ENCODE peak calls at places on chromosomes 1 and 21, in five cellular contexts. H is SK-N-SH, D is K562, N is H1, G is HepG2. A is an unnamed sample.

GRCh38 chr1:113519561-113519960 is 129.2 kb downstream of the MAGI3 start:
- DNase-seq in G (peak), N (no peak), D (no peak), H (no peak), A (no peak)

GRCh38 chr1:218344814-218345672 is at the start of gene TGFB2:
- DNase-seq in H (no peak), D (peak), N (no peak), G (no peak), A (no peak)

GRCh38 chr1:205523891-205524793 is 19.7 kb downstream of the CDK18 start:
- DNase-seq in H (peak), N (peak), D (peak), G (peak), A (peak)

GRCh38 chr1:89826594-89826993 is 5.8 kb downstream of the LRRC8D start:
- DNase-seq in H (no peak), G (peak), N (no peak), D (no peak), A (no peak)

GRCh38 chr1:9680828-9681227 is 29.3 kb downstream of the PIK3CD start:
- DNase-seq in G (no peak), H (no peak), N (no peak), D (no peak), A (no peak)

GRCh38 chr1:58812926-58813325 is 29.1 kb upstream of the JUN start:
- DNase-seq in D (no peak), G (no peak), H (no peak), N (no peak), A (no peak)

GRCh38 chr1:65165269-65166002 is 17.4 kb downstream of the AK4 start:
- DNase-seq in N (no peak), D (peak), H (no peak), G (no peak), A (no peak)

GRCh38 chr1:14661220-14661619 is 62.7 kb downstream of the KAZN start:
- DNase-seq in G (no peak), N (no peak), D (no peak), H (no peak), A (no peak)

GRCh38 chr1:29383972-29384371 is 147.7 kb downstream of the PTPRU start:
- DNase-seq in G (no peak), H (no peak), N (no peak), D (no peak), A (peak)

GRCh38 chr1:28737245-28738137 is 751 bp downstream of the YTHDF2 start:
- DNase-seq in N (peak), H (peak), D (peak), G (peak), A (peak)

GRCh38 chr21:36891123-36891522 is 75.3 kb downstream of the HLCS start:
- DNase-seq in N (no peak), G (no peak), D (no peak), H (no peak), A (no peak)

GRCh38 chr21:31282095-31282709 is 61.9 kb downstream of the TIAM1 start:
- DNase-seq in N (no peak), D (peak), H (no peak), G (no peak), A (no peak)

GRCh38 chr1:17837631-17838030 is 82.5 kb downstream of the ACTL8 start:
- DNase-seq in H (no peak), D (no peak), N (no peak), G (no peak), A (no peak)

GRCh38 chr1:40314721-40315238 is 2.3 kb downstream of the COL9A2 start:
- DNase-seq in G (peak), N (no peak), D (no peak), H (no peak), A (no peak)

GRCh38 chr1:10755977-10756521 is 40.4 kb downstream of the CASZ1 start:
- DNase-seq in G (no peak), D (peak), N (no peak), H (peak), A (no peak)

GRCh38 chr21:42684109-42684916 is 30.9 kb downstream of the PDE9A start:
- DNase-seq in D (no peak), G (no peak), H (no peak), N (no peak), A (no peak)

GRCh38 chr1:86154581-86155060 is 2.0 kb downstream of the COL24A1 start:
- DNase-seq in H (peak), N (peak), D (no peak), G (no peak), A (no peak)

GRCh38 chr21:34179204-34179935 is 106.0 kb downstream of the MRPS6 start:
- DNase-seq in H (no peak), D (no peak), G (no peak), N (no peak), A (peak)

GRCh38 chr1:63721531-63722189 is 52.2 kb upstream of the ROR1 start:
- DNase-seq in D (no peak), G (no peak), N (no peak), H (peak), A (no peak)

GRCh38 chr21:44485254-44485793 is 30.0 kb downstream of the LRRC3 start:
- DNase-seq in D (peak), G (no peak), H (peak), N (peak), A (no peak)

GRCh38 chr1:78603206-78603605 is 17.0 kb upstream of the IFI44L start:
- DNase-seq in G (no peak), H (no peak), D (no peak), N (no peak), A (no peak)

GRCh38 chr1:8014381-8014988 is 11.6 kb downstream of the ERRFI1 start:
- DNase-seq in H (no peak), D (no peak), G (no peak), N (no peak), A (no peak)

GRCh38 chr1:118767971-118768370 is 220.2 kb downstream of the TBX15 start:
- DNase-seq in D (no peak), N (no peak), H (no peak), G (no peak), A (no peak)

GRCh38 chr1:206635983-206636354 is 633 bp downstream of the DYRK3 start:
- DNase-seq in H (no peak), N (no peak), G (no peak), D (no peak), A (no peak)

GRCh38 chr1:155071701-155072100 is 6.9 kb upstream of the EFNA3 start:
- DNase-seq in G (no peak), H (peak), N (peak), D (no peak), A (no peak)
- H3K4me3 ChIP-seq in G (peak), H (no peak), N (peak), D (no peak), A (no peak)

DNA sequence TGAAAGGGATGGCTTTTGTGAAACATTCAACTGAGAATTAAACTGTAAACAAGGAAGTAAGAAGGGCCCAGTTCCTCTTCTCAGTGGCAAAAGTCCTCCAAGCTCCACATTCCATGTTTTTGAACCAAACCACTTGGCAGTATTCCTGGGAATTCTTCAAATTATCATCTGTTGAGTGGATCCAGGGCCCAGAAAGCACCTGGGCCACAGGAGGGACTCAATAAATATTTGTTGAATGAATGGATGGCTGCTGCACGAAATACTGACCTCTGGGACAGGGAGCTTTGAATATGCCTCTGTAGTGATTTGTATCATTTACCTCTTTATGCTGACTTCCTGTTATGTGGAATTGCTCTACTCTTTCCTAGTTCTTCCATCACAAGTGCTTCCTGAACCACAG is 4.7 kb downstream of the SLC35F3 start:
- DNase-seq in D (no peak), G (peak), H (no peak), N (no peak), A (no peak)
- TF ChIP-seq YY1 in D (no peak), G (no peak), H (no peak), N (no peak), A (no peak)

GRCh38 chr1:185154912-185155513 is 1.7 kb downstream of the TRMT1L start:
- DNase-seq in N (no peak), G (no peak), D (peak), H (no peak), A (no peak)
- H3K4me3 ChIP-seq in N (no peak), G (peak), D (peak), H (peak), A (no peak)

DNA sequence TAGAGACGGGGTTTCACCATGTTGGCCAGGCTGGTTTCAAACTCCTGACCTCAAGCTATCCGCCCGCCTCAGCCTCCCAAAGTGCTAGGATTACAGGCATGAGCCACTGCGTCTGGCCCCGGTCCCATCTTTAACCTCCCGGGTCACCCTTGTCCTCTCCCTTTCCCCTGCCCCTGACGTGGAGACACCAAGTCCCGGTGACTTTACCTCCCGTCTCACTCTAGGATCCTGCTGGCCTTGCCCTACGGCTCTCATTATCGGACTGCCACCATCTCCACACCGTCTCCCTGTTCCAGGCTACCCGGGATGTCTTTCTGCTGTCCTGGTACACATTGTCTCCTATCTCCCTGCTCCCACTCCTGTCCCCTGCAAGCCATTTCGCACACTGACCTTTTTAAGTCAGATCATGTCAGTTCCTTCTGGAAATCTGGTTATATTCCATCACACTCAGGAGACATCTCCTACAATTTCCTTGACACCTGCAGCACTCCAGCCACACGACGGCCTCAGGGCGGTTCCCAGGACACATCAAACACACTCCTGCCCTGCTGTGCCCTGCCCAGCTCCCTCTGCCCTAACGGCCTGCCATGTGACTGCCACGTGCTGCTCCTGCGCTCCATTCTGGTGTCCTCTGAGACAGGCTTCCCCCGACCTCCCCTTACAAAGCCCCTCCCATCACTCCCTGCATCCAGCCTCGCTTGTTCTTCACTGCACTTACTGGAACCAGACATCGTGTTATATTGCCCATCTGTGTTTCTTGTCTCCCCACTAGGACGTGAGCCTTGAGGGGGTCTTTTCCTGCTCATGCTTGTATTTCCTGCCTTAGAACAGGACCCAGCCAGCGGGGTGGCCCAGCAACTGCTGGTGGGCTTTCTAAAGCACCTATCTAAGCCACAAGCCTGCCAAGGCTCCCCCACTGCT is 32.7 kb downstream of the TTC39A start:
- DNase-seq in N (no peak), G (no peak), D (no peak), H (no peak), A (no peak)
- TF ChIP-seq YY1 in N (no peak), G (no peak), D (no peak), H (no peak), A (no peak)

GRCh38 chr1:42933610-42934009 is 25.1 kb downstream of the SLC2A1 start:
- DNase-seq in G (no peak), D (no peak), H (no peak), N (no peak), A (no peak)
- H3K4me3 ChIP-seq in G (no peak), D (no peak), H (no peak), N (no peak), A (no peak)

GRCh38 chr1:214523124-214523824 is 28.1 kb downstream of the PTPN14 start:
- DNase-seq in N (no peak), G (peak), H (no peak), D (no peak), A (no peak)

GRCh38 chr1:214524824-214525223 is 26.6 kb downstream of the PTPN14 start:
- DNase-seq in H (no peak), D (no peak), N (no peak), G (no peak), A (no peak)

GRCh38 chr1:214520544-214521165 is 30.7 kb downstream of the PTPN14 start:
- DNase-seq in D (no peak), G (no peak), N (no peak), H (no peak), A (no peak)

GRCh38 chr1:214525535-214526019 is 25.8 kb downstream of the PTPN14 start:
- DNase-seq in N (no peak), D (no peak), G (no peak), H (no peak), A (no peak)
- TF ChIP-seq YY1 in N (no peak), D (no peak), G (no peak), H (no peak), A (no peak)

A was measured in NT2/D1.